ENCODE peak calls at places on chromosomes 5 and 9, in seven cellular contexts. B, V, Z, I, M, P and W are unnamed samples.

GRCh38 chr5:145510324-145510723 is 324.8 kb downstream of the PRELID2 start:
- DNase-seq in B (peak; percentile 28), V (no peak), Z (peak; percentile 71), I (no peak), M (no peak), P (no peak), W (peak; percentile 79)

GRCh38 chr5:62653001-62653863 is 74.6 kb downstream of the LRRC70 start:
- DNase-seq in B (no peak), V (no peak), Z (no peak), I (no peak), M (no peak), P (no peak), W (no peak)

GRCh38 chr9:72592501-72593403 is 71.3 kb downstream of the TMC1 start:
- DNase-seq in B (no peak), V (peak; percentile 73), Z (peak; percentile 72), I (peak; percentile 78), M (peak; percentile 32), P (peak; percentile 51), W (no peak)

GRCh38 chr5:58635416-58635815 is 52.5 kb downstream of the RAB3C start:
- DNase-seq in B (no peak), V (no peak), Z (no peak), I (no peak), M (no peak), P (no peak), W (no peak)

GRCh38 chr5:155434681-155435080 is 421.1 kb downstream of the KIF4B start:
- DNase-seq in B (no peak), V (no peak), Z (no peak), I (no peak), M (no peak), P (no peak), W (no peak)

GRCh38 chr5:178338126-178338749 is 105.6 kb upstream of the PHYKPL start:
- DNase-seq in B (no peak), V (no peak), Z (no peak), I (no peak), M (no peak), P (no peak), W (no peak)

GRCh38 chr9:36980148-36980974 is 53.7 kb downstream of the PAX5 start:
- DNase-seq in B (no peak), V (peak; percentile 88), Z (no peak), I (peak; percentile 32), M (peak; percentile 21), P (no peak), W (no peak)

GRCh38 chr9:14654932-14655331 is 38.3 kb downstream of the ZDHHC21 start:
- DNase-seq in B (no peak), V (no peak), Z (peak; percentile 7), I (peak; percentile 29), M (no peak), P (no peak), W (no peak)

GRCh38 chr5:31407921-31408714 is 123.8 kb downstream of the DROSHA start:
- DNase-seq in B (no peak), V (no peak), Z (peak; percentile 38), I (no peak), M (no peak), P (no peak), W (no peak)

GRCh38 chr9:134620751-134621557 is 20.6 kb upstream of the COL5A1 start:
- DNase-seq in B (peak; percentile 10), V (no peak), Z (no peak), I (no peak), M (no peak), P (no peak), W (no peak)

GRCh38 chr9:928363-929042 is 48.0 kb upstream of the DMRT3 start:
- DNase-seq in B (no peak), V (peak; percentile 43), Z (no peak), I (peak; percentile 48), M (peak; percentile 23), P (no peak), W (no peak)

GRCh38 chr9:104177676-104178075 is 83.6 kb downstream of the SMC2 start:
- DNase-seq in B (no peak), V (no peak), Z (no peak), I (no peak), M (no peak), P (no peak), W (no peak)

GRCh38 chr9:86511614-86512360 is 157.6 kb upstream of the TUT7 start:
- DNase-seq in B (no peak), V (no peak), Z (no peak), I (no peak), M (no peak), P (no peak), W (no peak)

GRCh38 chr5:150644496-150644895 is 4.0 kb downstream of the SYNPO start:
- DNase-seq in B (no peak), V (no peak), Z (no peak), I (no peak), M (no peak), P (no peak), W (no peak)

GRCh38 chr5:80382488-80382887 is 25.4 kb upstream of the ZFYVE16 start:
- DNase-seq in B (no peak), V (no peak), Z (no peak), I (no peak), M (no peak), P (no peak), W (no peak)

GRCh38 chr5:126947146-126948010 is 83.0 kb downstream of the MARCHF3 start:
- DNase-seq in B (no peak), V (no peak), Z (no peak), I (no peak), M (no peak), P (no peak), W (no peak)

GRCh38 chr5:78419396-78419795 is 59.0 kb downstream of the SCAMP1 start:
- DNase-seq in B (no peak), V (no peak), Z (no peak), I (no peak), M (no peak), P (no peak), W (no peak)

GRCh38 chr9:114777841-114778240 is 28.0 kb downstream of the TNFSF15 start:
- DNase-seq in B (no peak), V (no peak), Z (no peak), I (peak; percentile 16), M (peak; percentile 16), P (no peak), W (peak; percentile 35)

DNA sequence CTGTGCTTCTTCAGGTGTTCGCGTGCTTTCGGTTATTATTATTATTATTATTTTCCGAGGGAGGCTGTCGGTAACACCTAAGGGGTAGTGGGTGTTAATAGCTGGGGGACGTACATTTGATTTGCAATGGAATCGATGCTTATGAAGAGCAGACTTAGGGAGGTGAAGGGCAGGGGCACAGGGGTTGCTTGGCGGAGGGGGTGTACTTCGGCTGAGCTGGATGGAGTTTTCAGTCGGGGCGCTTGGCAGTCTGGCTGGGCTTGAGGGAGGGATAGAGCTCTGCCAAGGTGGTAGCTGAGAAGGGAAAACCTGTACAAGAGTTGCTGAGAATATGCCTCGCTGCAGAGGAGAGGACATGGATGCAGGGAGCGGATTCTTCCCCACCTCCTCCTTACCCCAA is 611 bp upstream of the PTPRD start:
- DNase-seq in B (no peak), V (no peak), Z (no peak), I (no peak), M (no peak), P (no peak), W (no peak)
- H3K4me3 ChIP-seq in B (no peak overlapping the region), V (peak overlapping the region; percentile 91), Z (no peak overlapping the region), I (peak overlapping the region; percentile 43), M (no peak overlapping the region), P (no peak overlapping the region), W (peak overlapping the region; percentile 50)

GRCh38 chr5:39175273-39175955 is 43.9 kb downstream of the FYB1 start:
- DNase-seq in B (no peak), V (no peak), Z (no peak), I (no peak), M (no peak), P (no peak), W (no peak)

GRCh38 chr5:39178171-39178570 is 41.2 kb downstream of the FYB1 start:
- DNase-seq in B (no peak), V (no peak), Z (peak; percentile 65), I (peak; percentile 27), M (no peak), P (no peak), W (peak; percentile 12)

GRCh38 chr5:39178856-39179255 is 40.5 kb downstream of the FYB1 start:
- DNase-seq in B (no peak), V (no peak), Z (no peak), I (no peak), M (no peak), P (no peak), W (no peak)

GRCh38 chr5:39176740-39177628 is 42.4 kb downstream of the FYB1 start:
- DNase-seq in B (no peak), V (no peak), Z (no peak), I (no peak), M (peak; percentile 84), P (no peak), W (no peak)

GRCh38 chr5:39177629-39177959 is 41.8 kb downstream of the FYB1 start:
- DNase-seq in B (no peak), V (no peak), Z (no peak), I (no peak), M (peak; percentile 93), P (no peak), W (no peak)
- H3K4me3 ChIP-seq in B (no peak overlapping the region), V (no peak overlapping the region), Z (no peak overlapping the region), I (no peak overlapping the region), M (peak overlapping the region; percentile 38), P (no peak overlapping the region), W (no peak overlapping the region)

DNA sequence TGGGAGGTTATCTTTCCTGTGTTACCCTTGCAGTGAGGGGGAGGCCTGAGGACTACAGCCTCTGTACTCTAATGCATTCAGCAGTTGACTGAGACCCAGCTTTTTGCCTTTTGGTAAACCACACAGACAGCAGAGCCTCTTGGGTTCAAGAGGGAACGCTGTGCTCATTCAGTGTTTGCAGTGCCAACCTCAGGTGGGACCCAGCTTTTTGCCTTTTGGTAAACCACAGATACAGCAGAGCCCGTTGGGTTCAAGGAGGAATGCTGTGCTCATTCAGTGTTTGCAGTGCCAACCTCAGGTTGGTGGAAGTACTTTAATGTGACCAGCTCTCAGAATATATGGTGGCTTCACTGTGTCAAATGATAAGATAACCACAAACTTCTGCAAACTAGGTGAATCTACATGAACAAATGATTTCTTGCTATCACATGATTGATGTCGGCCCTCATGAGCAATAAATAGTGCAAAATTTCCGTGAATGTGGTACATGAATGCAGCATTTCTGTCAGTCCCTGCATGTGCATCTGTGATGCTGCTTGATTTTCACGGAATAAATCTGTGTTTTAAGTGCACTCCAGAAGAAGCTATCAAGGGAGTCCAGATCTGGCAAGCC is 1.7 kb downstream of the IQGAP2 start:
- DNase-seq in B (no peak), V (no peak), Z (no peak), I (no peak), M (peak; percentile 96), P (no peak), W (no peak)
- H3K4me3 ChIP-seq in B (no peak overlapping the region), V (no peak overlapping the region), Z (no peak overlapping the region), I (no peak overlapping the region), M (peak overlapping the region; percentile 76), P (peak overlapping the region; percentile 83), W (no peak overlapping the region)

DNA sequence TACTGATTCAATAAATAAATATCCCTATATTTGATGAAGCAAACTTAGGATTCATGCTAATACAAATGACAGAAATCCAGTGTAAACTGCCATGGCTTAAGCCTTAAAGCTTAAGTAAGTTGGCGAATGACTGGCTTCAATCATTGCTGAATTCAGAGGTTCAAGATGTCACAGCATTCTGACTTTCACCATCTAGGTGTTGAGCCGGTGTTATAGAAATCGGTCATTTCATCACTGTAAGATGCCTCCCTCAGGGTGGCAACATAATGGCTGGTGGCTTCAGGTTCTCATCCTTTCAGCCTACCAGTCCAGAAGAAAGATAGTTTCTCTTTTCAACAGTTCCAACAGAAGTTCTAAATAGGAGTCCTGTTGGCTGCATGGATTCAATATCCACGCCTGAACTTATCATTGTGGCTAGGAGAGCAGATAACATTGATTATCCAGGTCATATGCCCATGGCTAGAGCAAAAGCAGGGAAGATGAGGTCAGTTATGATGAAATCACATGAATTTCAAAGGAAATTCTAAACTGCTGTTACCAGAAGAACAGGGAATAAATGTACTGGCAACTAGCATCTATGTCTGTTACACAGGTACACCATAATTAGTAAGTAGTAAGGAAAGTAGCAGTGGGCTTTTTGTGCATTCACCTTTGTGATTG is 364.3 kb downstream of the ARRDC3 start:
- DNase-seq in B (no peak), V (no peak), Z (no peak), I (no peak), M (no peak), P (no peak), W (no peak)
- H3K4me3 ChIP-seq in B (no peak overlapping the region), V (no peak overlapping the region), Z (no peak overlapping the region), I (no peak overlapping the region), M (no peak overlapping the region), P (no peak overlapping the region), W (no peak overlapping the region)